ENCODE peak calls at places on chromosomes 12 and 14, in nine cellular contexts. One of them, this sample, is unnamed.
A peak's percentile ranks its signal among the peaks of the same experiment; 100 is the strongest.

GRCh38 chr12:95460901-95461300 is 13.1 kb upstream of the METAP2 start:
- DNase-seq in CD8-positive, alpha-beta T cell: no peak
- DNase-seq in fibroblast of lung: no peak
- DNase-seq in psoas muscle: no peak
- DNase-seq in tibial artery: no peak
- DNase-seq in A549: no peak
- DNase-seq in sigmoid colon: no peak
- DNase-seq in mesendoderm: no peak
- DNase-seq in HCT116: no peak
- DNase-seq in this sample: no peak

GRCh38 chr14:103382375-103382774 is 2.8 kb upstream of the MARK3 start:
- DNase-seq in HCT116: no peak
- DNase-seq in A549: peak; percentile 35
- DNase-seq in psoas muscle: no peak
- DNase-seq in CD8-positive, alpha-beta T cell: no peak
- DNase-seq in tibial artery: no peak
- DNase-seq in sigmoid colon: no peak
- DNase-seq in mesendoderm: no peak
- DNase-seq in fibroblast of lung: peak; percentile 78
- DNase-seq in this sample: no peak

GRCh38 chr14:90388982-90389381 is 7.8 kb upstream of the CALM1 start:
- DNase-seq in tibial artery: no peak
- DNase-seq in CD8-positive, alpha-beta T cell: no peak
- DNase-seq in A549: no peak
- DNase-seq in psoas muscle: no peak
- DNase-seq in HCT116: no peak
- DNase-seq in fibroblast of lung: peak; percentile 32
- DNase-seq in mesendoderm: no peak
- DNase-seq in sigmoid colon: no peak
- DNase-seq in this sample: no peak

GRCh38 chr14:92600318-92601053 is 86.9 kb downstream of the RIN3 start:
- DNase-seq in fibroblast of lung: peak; percentile 78
- DNase-seq in psoas muscle: no peak
- DNase-seq in tibial artery: no peak
- DNase-seq in mesendoderm: no peak
- DNase-seq in CD8-positive, alpha-beta T cell: no peak
- DNase-seq in A549: peak; percentile 77
- DNase-seq in HCT116: no peak
- DNase-seq in sigmoid colon: no peak
- DNase-seq in this sample: no peak

GRCh38 chr12:119020377-119021360 is 39.3 kb downstream of the SRRM4 start:
- DNase-seq in psoas muscle: no peak
- DNase-seq in A549: peak; percentile 48
- DNase-seq in fibroblast of lung: no peak
- DNase-seq in CD8-positive, alpha-beta T cell: no peak
- DNase-seq in mesendoderm: peak; percentile 88
- DNase-seq in tibial artery: no peak
- DNase-seq in sigmoid colon: no peak
- DNase-seq in HCT116: peak; percentile 36
- DNase-seq in this sample: no peak

GRCh38 chr12:19741132-19741489 is 301.8 kb downstream of the AEBP2 start:
- DNase-seq in A549: no peak
- DNase-seq in sigmoid colon: no peak
- DNase-seq in HCT116: no peak
- DNase-seq in fibroblast of lung: no peak
- DNase-seq in tibial artery: no peak
- DNase-seq in psoas muscle: no peak
- DNase-seq in CD8-positive, alpha-beta T cell: no peak
- DNase-seq in mesendoderm: no peak
- DNase-seq in this sample: no peak

GRCh38 chr14:94685166-94685581 is 73.0 kb downstream of the SERPINA3 start:
- DNase-seq in fibroblast of lung: no peak
- DNase-seq in sigmoid colon: peak; percentile 48
- DNase-seq in HCT116: no peak
- DNase-seq in CD8-positive, alpha-beta T cell: no peak
- DNase-seq in psoas muscle: no peak
- DNase-seq in tibial artery: peak; percentile 46
- DNase-seq in A549: peak; percentile 23
- DNase-seq in mesendoderm: peak; percentile 24
- DNase-seq in this sample: peak; percentile 53

GRCh38 chr12:56522486-56523193 is 1.0 kb downstream of the RBMS2 start:
- DNase-seq in fibroblast of lung: peak; percentile 73
- DNase-seq in HCT116: no peak
- DNase-seq in psoas muscle: no peak
- DNase-seq in mesendoderm: peak; percentile 69
- DNase-seq in A549: peak; percentile 45
- DNase-seq in sigmoid colon: no peak
- DNase-seq in CD8-positive, alpha-beta T cell: no peak
- DNase-seq in tibial artery: no peak
- DNase-seq in this sample: no peak

GRCh38 chr12:25186788-25187397 is 8.1 kb downstream of the DNAI7 start:
- DNase-seq in psoas muscle: no peak
- DNase-seq in fibroblast of lung: peak; percentile 73
- DNase-seq in CD8-positive, alpha-beta T cell: no peak
- DNase-seq in A549: no peak
- DNase-seq in tibial artery: no peak
- DNase-seq in mesendoderm: no peak
- DNase-seq in HCT116: no peak
- DNase-seq in sigmoid colon: no peak
- DNase-seq in this sample: no peak

GRCh38 chr14:50018236-50019210 is 97.8 kb downstream of the VCPKMT start:
- DNase-seq in CD8-positive, alpha-beta T cell: no peak
- DNase-seq in mesendoderm: no peak
- DNase-seq in HCT116: no peak
- DNase-seq in sigmoid colon: peak; percentile 73
- DNase-seq in fibroblast of lung: peak; percentile 66
- DNase-seq in tibial artery: peak; percentile 75
- DNase-seq in A549: peak; percentile 41
- DNase-seq in psoas muscle: peak; percentile 21
- DNase-seq in this sample: no peak

GRCh38 chr14:77921820-77922219 is 121.9 kb downstream of the ADCK1 start:
- DNase-seq in sigmoid colon: no peak
- DNase-seq in fibroblast of lung: no peak
- DNase-seq in mesendoderm: no peak
- DNase-seq in HCT116: no peak
- DNase-seq in psoas muscle: no peak
- DNase-seq in A549: no peak
- DNase-seq in tibial artery: no peak
- DNase-seq in CD8-positive, alpha-beta T cell: no peak
- DNase-seq in this sample: no peak

GRCh38 chr12:19719650-19720049 is 280.4 kb downstream of the AEBP2 start:
- DNase-seq in mesendoderm: no peak
- DNase-seq in psoas muscle: no peak
- DNase-seq in sigmoid colon: no peak
- DNase-seq in HCT116: no peak
- DNase-seq in CD8-positive, alpha-beta T cell: no peak
- DNase-seq in A549: no peak
- DNase-seq in tibial artery: no peak
- DNase-seq in fibroblast of lung: no peak
- DNase-seq in this sample: no peak

GRCh38 chr14:22533739-22534359 is 55.2 kb downstream of the DAD1 start:
- DNase-seq in sigmoid colon: no peak
- DNase-seq in tibial artery: no peak
- DNase-seq in psoas muscle: no peak
- DNase-seq in HCT116: no peak
- DNase-seq in CD8-positive, alpha-beta T cell: no peak
- DNase-seq in fibroblast of lung: no peak
- DNase-seq in A549: no peak
- DNase-seq in mesendoderm: no peak
- DNase-seq in this sample: no peak

GRCh38 chr14:22536853-22537338 is 52.1 kb downstream of the DAD1 start:
- DNase-seq in fibroblast of lung: peak; percentile 98
- DNase-seq in HCT116: peak; percentile 82
- DNase-seq in CD8-positive, alpha-beta T cell: peak; percentile 65
- DNase-seq in sigmoid colon: peak; percentile 86
- DNase-seq in psoas muscle: peak; percentile 57
- DNase-seq in A549: peak; percentile 81
- DNase-seq in tibial artery: peak; percentile 88
- DNase-seq in mesendoderm: peak; percentile 85
- DNase-seq in this sample: peak; percentile 98

GRCh38 chr14:22534547-22534946 is 54.5 kb downstream of the DAD1 start:
- DNase-seq in HCT116: no peak
- DNase-seq in sigmoid colon: no peak
- DNase-seq in tibial artery: no peak
- DNase-seq in CD8-positive, alpha-beta T cell: no peak
- DNase-seq in psoas muscle: no peak
- DNase-seq in mesendoderm: no peak
- DNase-seq in A549: no peak
- DNase-seq in fibroblast of lung: no peak
- DNase-seq in this sample: no peak

GRCh38 chr14:22535916-22536315 is 53.1 kb downstream of the DAD1 start:
- DNase-seq in fibroblast of lung: no peak
- DNase-seq in HCT116: no peak
- DNase-seq in psoas muscle: no peak
- DNase-seq in sigmoid colon: no peak
- DNase-seq in A549: no peak
- DNase-seq in tibial artery: no peak
- DNase-seq in mesendoderm: no peak
- DNase-seq in CD8-positive, alpha-beta T cell: no peak
- DNase-seq in this sample: no peak

GRCh38 chr14:22535126-22535525 is 53.9 kb downstream of the DAD1 start:
- DNase-seq in HCT116: no peak
- DNase-seq in CD8-positive, alpha-beta T cell: no peak
- DNase-seq in mesendoderm: no peak
- DNase-seq in tibial artery: no peak
- DNase-seq in psoas muscle: no peak
- DNase-seq in A549: no peak
- DNase-seq in fibroblast of lung: no peak
- DNase-seq in sigmoid colon: no peak
- DNase-seq in this sample: no peak
- H3K4me1 ChIP-seq in HCT116: peaks cover 21% of the 10 kb centered on the region
- H3K4me1 ChIP-seq in CD8-positive, alpha-beta T cell: peaks cover 97% of the 10 kb centered on the region
- H3K4me1 ChIP-seq in mesendoderm: no peaks in the 10 kb centered on the region
- H3K4me1 ChIP-seq in tibial artery: no peaks in the 10 kb centered on the region
- H3K4me1 ChIP-seq in psoas muscle: no peaks in the 10 kb centered on the region
- H3K4me1 ChIP-seq in A549: peaks cover 20% of the 10 kb centered on the region
- H3K4me1 ChIP-seq in fibroblast of lung: peaks cover 9% of the 10 kb centered on the region
- H3K4me1 ChIP-seq in sigmoid colon: peaks cover 10% of the 10 kb centered on the region
- H3K4me1 ChIP-seq in this sample: peaks cover 25% of the 10 kb centered on the region

GRCh38 chr14:22814373-22814772 is 862 bp downstream of the SLC7A7 start:
- DNase-seq in A549: no peak
- DNase-seq in CD8-positive, alpha-beta T cell: no peak
- DNase-seq in sigmoid colon: no peak
- DNase-seq in tibial artery: no peak
- DNase-seq in fibroblast of lung: no peak
- DNase-seq in mesendoderm: no peak
- DNase-seq in HCT116: no peak
- DNase-seq in psoas muscle: no peak
- DNase-seq in this sample: no peak
- H3K4me3 ChIP-seq in A549: peak overlapping the region; percentile 38
- H3K4me3 ChIP-seq in CD8-positive, alpha-beta T cell: no peak overlapping the region
- H3K4me3 ChIP-seq in sigmoid colon: no peak overlapping the region
- H3K4me3 ChIP-seq in tibial artery: peak overlapping the region; percentile 3
- H3K4me3 ChIP-seq in fibroblast of lung: no peak overlapping the region
- H3K4me3 ChIP-seq in mesendoderm: no peak overlapping the region
- H3K4me3 ChIP-seq in HCT116: no peak overlapping the region
- H3K4me3 ChIP-seq in psoas muscle: no peak overlapping the region
- H3K4me3 ChIP-seq in this sample: no peak overlapping the region

GRCh38 chr12:53495903-53496751 is 3.1 kb downstream of the MAP3K12 start:
- DNase-seq in HCT116: no peak
- DNase-seq in fibroblast of lung: peak; percentile 46
- DNase-seq in tibial artery: peak; percentile 72
- DNase-seq in sigmoid colon: peak; percentile 89
- DNase-seq in CD8-positive, alpha-beta T cell: no peak
- DNase-seq in mesendoderm: peak; percentile 89
- DNase-seq in A549: peak; percentile 88
- DNase-seq in psoas muscle: no peak
- DNase-seq in this sample: no peak

GRCh38 chr12:53492188-53492587 is 7.1 kb downstream of the MAP3K12 start:
- DNase-seq in fibroblast of lung: no peak
- DNase-seq in mesendoderm: peak; percentile 54
- DNase-seq in sigmoid colon: peak; percentile 67
- DNase-seq in psoas muscle: no peak
- DNase-seq in tibial artery: peak; percentile 29
- DNase-seq in HCT116: no peak
- DNase-seq in CD8-positive, alpha-beta T cell: no peak
- DNase-seq in A549: no peak
- DNase-seq in this sample: no peak

GRCh38 chr12:53496752-53497032 is 2.6 kb downstream of the MAP3K12 start:
- DNase-seq in mesendoderm: no peak
- DNase-seq in psoas muscle: no peak
- DNase-seq in CD8-positive, alpha-beta T cell: no peak
- DNase-seq in fibroblast of lung: no peak
- DNase-seq in tibial artery: peak; percentile 10
- DNase-seq in HCT116: no peak
- DNase-seq in A549: no peak
- DNase-seq in sigmoid colon: no peak
- DNase-seq in this sample: no peak

GRCh38 chr12:53492830-53493609 is 6.2 kb downstream of the MAP3K12 start:
- DNase-seq in psoas muscle: peak; percentile 91
- DNase-seq in sigmoid colon: peak; percentile 97
- DNase-seq in A549: peak; percentile 92
- DNase-seq in fibroblast of lung: peak; percentile 87
- DNase-seq in HCT116: peak; percentile 64
- DNase-seq in CD8-positive, alpha-beta T cell: peak; percentile 80
- DNase-seq in mesendoderm: peak; percentile 98
- DNase-seq in tibial artery: peak; percentile 95
- DNase-seq in this sample: peak; percentile 89

DNA sequence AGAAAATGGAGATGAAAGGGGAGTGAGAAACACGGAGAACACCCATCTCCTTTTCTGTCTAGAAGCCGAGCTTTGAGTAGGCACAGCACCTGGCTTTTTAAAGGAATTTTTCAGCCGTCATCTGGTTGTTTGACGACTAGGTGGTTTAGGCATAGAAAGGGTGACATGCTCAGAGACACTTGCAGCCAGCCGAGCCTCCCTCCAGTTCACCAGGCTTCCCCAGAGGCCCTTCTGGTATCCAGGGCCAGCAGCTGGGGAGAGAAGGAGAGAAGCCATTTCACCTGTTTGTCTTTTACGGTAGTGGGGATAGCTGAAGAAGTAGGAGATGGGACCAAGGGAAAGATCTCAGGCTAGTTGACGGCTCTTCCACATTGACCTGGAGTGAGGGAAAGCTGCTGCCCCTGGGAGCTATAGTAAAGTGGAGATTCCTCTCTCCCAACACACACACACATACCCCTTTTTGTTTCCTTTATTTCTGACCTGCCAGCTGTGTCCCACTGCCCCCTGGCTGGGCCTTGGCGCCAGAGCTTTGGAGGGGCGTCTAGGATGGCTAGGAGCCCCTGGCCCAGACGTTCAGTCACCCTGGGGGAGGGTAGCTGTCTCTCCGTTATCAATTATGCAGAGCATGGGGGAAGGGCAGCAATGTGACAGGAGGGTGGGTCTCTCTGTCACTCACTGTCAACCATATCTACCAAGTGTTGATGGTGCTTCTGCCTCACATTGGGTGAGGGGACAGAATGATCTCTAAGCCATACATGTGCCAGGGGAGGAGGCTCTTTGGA is 5.5 kb downstream of the MAP3K12 start:
- DNase-seq in mesendoderm: peak; percentile 66
- DNase-seq in A549: no peak
- DNase-seq in CD8-positive, alpha-beta T cell: no peak
- DNase-seq in HCT116: no peak
- DNase-seq in tibial artery: peak; percentile 64
- DNase-seq in sigmoid colon: peak; percentile 64
- DNase-seq in fibroblast of lung: no peak
- DNase-seq in psoas muscle: no peak
- DNase-seq in this sample: no peak
- H3K27ac ChIP-seq in mesendoderm: peak overlapping the region; percentile 9
- H3K27ac ChIP-seq in A549: peak overlapping the region; percentile 91
- H3K27ac ChIP-seq in CD8-positive, alpha-beta T cell: peak overlapping the region; percentile 67
- H3K27ac ChIP-seq in HCT116: peak overlapping the region; percentile 41
- H3K27ac ChIP-seq in tibial artery: peak overlapping the region; percentile 81
- H3K27ac ChIP-seq in sigmoid colon: peak overlapping the region; percentile 83
- H3K27ac ChIP-seq in fibroblast of lung: peak overlapping the region; percentile 71
- H3K27ac ChIP-seq in psoas muscle: peak overlapping the region; percentile 48
- H3K27ac ChIP-seq in this sample: peak overlapping the region; percentile 51

GRCh38 chr14:73739174-73739898 is 25.2 kb upstream of the PNMA1 start:
- DNase-seq in HCT116: no peak
- DNase-seq in A549: no peak
- DNase-seq in CD8-positive, alpha-beta T cell: no peak
- DNase-seq in sigmoid colon: peak; percentile 64
- DNase-seq in psoas muscle: no peak
- DNase-seq in fibroblast of lung: no peak
- DNase-seq in tibial artery: no peak
- DNase-seq in mesendoderm: no peak
- DNase-seq in this sample: no peak
- H3K4me1 ChIP-seq in HCT116: peaks cover 51% of the 10 kb centered on the region
- H3K4me1 ChIP-seq in A549: peaks cover 48% of the 10 kb centered on the region
- H3K4me1 ChIP-seq in CD8-positive, alpha-beta T cell: peaks cover 61% of the 10 kb centered on the region
- H3K4me1 ChIP-seq in sigmoid colon: peaks cover 59% of the 10 kb centered on the region
- H3K4me1 ChIP-seq in psoas muscle: peaks cover 53% of the 10 kb centered on the region
- H3K4me1 ChIP-seq in fibroblast of lung: peaks cover 40% of the 10 kb centered on the region
- H3K4me1 ChIP-seq in tibial artery: peaks cover 21% of the 10 kb centered on the region
- H3K4me1 ChIP-seq in mesendoderm: peaks cover 10% of the 10 kb centered on the region
- H3K4me1 ChIP-seq in this sample: peaks cover 41% of the 10 kb centered on the region

This sample was measured in RWPE2.